ENCODE peak calls at places on chromosomes 2 and 18, in ten cellular contexts. T, J, D, E, U, H, G, C, S and M are unnamed samples. For H3K4me1, the result is how much of the 10 kb centered on the place peaks cover.

GRCh38 chr2:37168217-37168981 is 11.6 kb upstream of the EIF2AK2 start:
- DNase-seq in U (no peak), G (no peak), H (no peak), T (no peak), D (no peak), S (peak), C (peak), J (no peak), E (no peak), M (peak)

GRCh38 chr2:37768491-37768925 is 97.1 kb upstream of the CDC42EP3 start:
- DNase-seq in U (no peak), E (no peak), J (no peak), G (no peak), T (no peak), D (no peak), C (peak), H (no peak), S (no peak), M (no peak)

GRCh38 chr18:56831988-56832387 is 180.8 kb downstream of the WDR7 start:
- DNase-seq in C (no peak), J (no peak), E (no peak), H (no peak), T (no peak), D (peak), S (no peak), U (no peak), G (no peak), M (no peak)

GRCh38 chr2:207873794-207874193 is 104.1 kb upstream of the FZD5 start:
- DNase-seq in C (no peak), J (no peak), D (no peak), S (no peak), H (no peak), U (no peak), T (no peak), G (no peak), E (no peak), M (no peak)

GRCh38 chr2:199019898-199020507 is 437.7 kb downstream of the SATB2 start:
- DNase-seq in E (no peak), C (peak), T (no peak), G (no peak), U (no peak), D (peak), H (no peak), S (no peak), J (no peak), M (no peak)

GRCh38 chr2:197705912-197706838 is 1.0 kb downstream of the MARS2 start:
- DNase-seq in S (no peak), E (peak), J (peak), H (no peak), U (peak), G (no peak), T (no peak), D (no peak), C (peak), M (no peak)

GRCh38 chr2:231617059-231617926 is 24.6 kb downstream of the TEX44 start:
- DNase-seq in S (no peak), C (no peak), J (no peak), E (no peak), U (no peak), H (peak), G (no peak), T (no peak), D (no peak), M (no peak)

GRCh38 chr2:135494503-135494902 is 36.5 kb downstream of the ZRANB3 start:
- DNase-seq in G (no peak), S (no peak), J (no peak), D (no peak), E (no peak), H (no peak), C (no peak), T (no peak), U (no peak), M (no peak)

GRCh38 chr2:203492965-203493364 is 42.1 kb downstream of the RAPH1 start:
- DNase-seq in C (no peak), S (no peak), D (no peak), U (no peak), T (no peak), G (no peak), H (no peak), J (no peak), E (no peak), M (no peak)

GRCh38 chr2:60964651-60965513 is 52.6 kb upstream of the PEX13 start:
- DNase-seq in U (no peak), H (no peak), T (no peak), D (no peak), E (no peak), J (no peak), C (no peak), S (peak), G (no peak), M (no peak)

GRCh38 chr2:219459460-219460311 is 25.0 kb downstream of the SPEG start:
- DNase-seq in U (peak), E (peak), C (peak), H (peak), S (no peak), G (peak), J (peak), D (no peak), T (peak), M (peak)

GRCh38 chr2:11746807-11747459 is 501 bp downstream of the LPIN1 start:
- DNase-seq in H (no peak), E (no peak), J (no peak), C (peak), T (no peak), U (no peak), G (no peak), S (no peak), D (no peak), M (peak)

GRCh38 chr2:202307690-202308089 is 42.1 kb downstream of the NOP58 start:
- DNase-seq in G (no peak), J (no peak), U (no peak), D (no peak), C (no peak), E (no peak), S (no peak), T (no peak), H (no peak), M (no peak)

GRCh38 chr18:32289480-32290075 is 99.7 kb downstream of the MEP1B start:
- DNase-seq in G (no peak), U (no peak), C (peak), T (no peak), S (peak), J (no peak), E (no peak), H (no peak), D (peak), M (peak)

GRCh38 chr2:176092270-176093144 is at the start of gene HOXD13:
- DNase-seq in S (no peak), E (no peak), G (no peak), U (no peak), J (no peak), C (no peak), D (no peak), T (no peak), H (no peak), M (peak)

GRCh38 chr2:193847140-193847539 is 1652.4 kb upstream of the TMEFF2 start:
- DNase-seq in C (no peak), E (no peak), S (no peak), U (no peak), G (no peak), H (no peak), T (no peak), D (no peak), J (no peak), M (no peak)

GRCh38 chr2:9752441-9753275 is 90.6 kb upstream of the TAF1B start:
- DNase-seq in D (no peak), J (no peak), T (no peak), U (no peak), S (no peak), E (no peak), G (no peak), C (peak), H (no peak), M (no peak)

GRCh38 chr2:68806511-68807109 is 64.6 kb downstream of the BMP10 start:
- DNase-seq in D (no peak), U (no peak), T (peak), H (no peak), C (no peak), S (no peak), G (no peak), E (no peak), J (no peak), M (no peak)

GRCh38 chr2:38602136-38602731 is 494 bp downstream of the HNRNPLL start:
- DNase-seq in H (peak), E (peak), C (no peak), U (peak), T (peak), G (peak), S (peak), D (no peak), J (peak), M (peak)

DNA sequence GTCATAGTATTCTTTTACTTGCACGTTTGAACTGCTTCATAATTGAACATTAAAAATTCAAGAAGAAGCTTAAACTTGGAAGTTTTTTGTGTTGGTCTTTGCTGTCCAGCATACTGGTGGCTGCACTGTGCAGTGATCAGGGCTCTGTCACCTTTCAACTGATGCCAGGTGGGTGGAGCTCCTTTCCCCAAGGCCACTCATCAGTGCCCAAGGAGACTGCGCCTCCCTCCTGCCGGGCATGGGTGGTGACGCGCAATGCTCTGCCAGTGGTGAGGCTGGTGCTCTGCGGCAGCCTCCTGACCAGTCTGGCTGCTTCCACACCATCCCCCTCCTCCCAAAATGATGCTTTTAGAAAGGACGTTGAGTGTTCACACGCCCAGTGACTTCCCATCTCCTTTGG is 16.0 kb upstream of the LDLRAD4 start:
- DNase-seq in H (no peak), D (no peak), G (no peak), C (no peak), T (no peak), S (no peak), J (no peak), E (no peak), U (no peak), M (no peak)
- H3K4me1 ChIP-seq in H (under half), D (under half), G (under half), C (under half), T (under half), S (under half), J (under half), E (under half), U (under half), M (under half)

DNA sequence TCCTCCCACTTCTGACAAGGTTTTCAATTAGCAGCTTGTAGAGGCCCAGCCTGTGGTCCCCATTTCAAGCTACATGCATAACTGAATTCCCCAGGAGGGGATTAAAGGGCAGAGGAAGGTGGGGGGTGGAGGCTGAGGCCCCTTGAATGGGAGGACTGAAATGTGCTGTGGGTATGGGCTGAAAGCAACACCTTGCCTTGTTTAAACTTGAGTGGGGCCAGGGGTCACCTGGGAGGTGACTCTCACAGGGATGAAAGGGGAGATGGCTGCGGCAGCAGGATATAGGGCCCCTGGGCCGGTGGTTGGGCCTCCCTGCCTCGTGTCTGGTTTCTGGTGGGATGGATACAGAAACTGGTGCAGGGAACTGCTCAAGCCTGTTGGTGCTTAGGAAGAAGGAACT is 225.9 kb upstream of the SPRED2 start:
- DNase-seq in G (no peak), S (no peak), C (no peak), D (no peak), J (no peak), H (no peak), T (no peak), U (no peak), E (no peak), M (no peak)
- H3K4me1 ChIP-seq in G (under half), S (under half), C (under half), D (under half), J (under half), H (under half), T (under half), U (under half), E (under half), M (under half)

DNA sequence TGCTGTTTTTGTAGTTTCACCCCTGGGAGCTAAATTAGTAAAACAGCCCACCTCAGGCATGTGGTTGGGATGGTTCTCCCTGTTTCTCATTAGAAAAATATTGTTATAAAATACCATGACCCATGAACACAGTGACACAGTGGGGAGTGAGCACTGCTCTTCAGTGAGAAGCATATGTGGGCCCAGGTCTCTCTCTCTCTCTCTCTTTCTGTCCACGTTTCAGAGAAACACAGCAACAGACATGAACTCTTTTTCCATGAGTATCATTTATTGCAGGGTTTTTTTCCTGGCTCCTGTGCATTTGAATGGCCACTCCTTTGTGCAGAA is 41.3 kb downstream of the CYRIA start:
- DNase-seq in E (no peak), D (no peak), H (no peak), U (no peak), C (no peak), T (no peak), J (no peak), S (no peak), G (no peak), M (no peak)
- H3K4me1 ChIP-seq in E (under half), D (under half), H (under half), U (half or more), C (under half), T (under half), J (half or more), S (under half), G (half or more), M (under half)

DNA sequence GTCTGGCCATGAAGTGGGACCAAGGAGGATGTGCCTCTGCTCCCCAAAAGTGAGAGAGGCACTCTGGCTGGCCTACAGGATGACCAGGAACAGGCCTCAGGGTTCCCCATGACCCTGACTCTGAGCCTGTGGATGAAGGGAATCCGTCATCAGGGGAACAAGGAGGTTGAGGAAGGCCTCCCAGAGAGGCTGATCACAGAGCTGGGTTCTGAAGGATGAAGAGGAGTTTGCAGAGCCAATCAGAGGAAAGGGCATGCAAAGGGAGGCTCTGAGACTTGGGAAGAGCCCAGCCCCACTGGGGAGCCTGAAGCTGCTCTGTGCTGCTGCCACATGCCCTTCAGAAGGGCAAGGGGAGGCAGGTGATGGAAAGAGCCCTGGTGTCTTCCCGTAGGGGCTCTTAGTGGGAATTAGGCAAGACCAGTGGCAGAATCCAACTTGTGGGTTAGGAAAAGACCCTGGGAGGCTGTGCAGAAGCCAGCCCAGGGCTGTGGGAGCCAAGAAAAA is 141.3 kb upstream of the ID2 start:
- DNase-seq in E (no peak), G (no peak), C (no peak), H (no peak), T (no peak), D (no peak), J (no peak), S (no peak), U (no peak), M (no peak)
- H3K4me1 ChIP-seq in E (under half), G (half or more), C (under half), H (under half), T (under half), D (under half), J (half or more), S (half or more), U (half or more), M (under half)

DNA sequence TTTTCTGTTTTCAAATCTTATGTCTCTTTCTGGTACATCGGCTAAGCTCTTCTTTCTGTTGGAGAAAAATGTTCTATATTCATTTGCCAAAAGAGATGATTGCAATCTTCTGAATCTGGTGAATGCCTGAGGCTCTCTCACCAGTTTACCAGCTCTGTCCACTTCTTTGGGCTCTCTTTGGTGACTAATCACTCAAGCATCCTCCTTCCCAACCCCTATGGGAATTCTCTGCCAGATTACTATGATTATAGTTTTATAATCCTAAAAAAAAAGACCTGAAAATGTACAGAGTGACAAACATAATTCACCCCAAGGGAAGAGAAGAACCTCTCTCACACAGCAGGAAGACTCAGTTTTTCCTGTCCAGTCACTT is 187.3 kb downstream of the CAMKMT start:
- DNase-seq in S (no peak), D (no peak), H (no peak), C (no peak), J (no peak), T (no peak), G (no peak), E (no peak), U (no peak), M (peak)
- H3K4me1 ChIP-seq in S (under half), D (under half), H (under half), C (under half), J (under half), T (under half), G (under half), E (under half), U (under half), M (under half)

GRCh38 chr2:173058097-173058496 is 17.5 kb upstream of the MAP3K20 start:
- DNase-seq in D (no peak), E (no peak), H (no peak), C (no peak), G (no peak), U (no peak), S (no peak), J (no peak), T (no peak), M (no peak)

GRCh38 chr2:173053043-173053699 is 22.5 kb upstream of the MAP3K20 start:
- DNase-seq in T (no peak), S (no peak), J (no peak), H (no peak), D (no peak), U (no peak), G (no peak), E (no peak), C (peak), M (peak)

GRCh38 chr2:173051463-173051862 is 24.2 kb upstream of the MAP3K20 start:
- DNase-seq in S (no peak), E (no peak), C (no peak), D (no peak), H (no peak), U (no peak), G (no peak), T (no peak), J (no peak), M (no peak)

GRCh38 chr2:173056705-173057368 is 18.8 kb upstream of the MAP3K20 start:
- DNase-seq in C (no peak), H (no peak), S (no peak), D (no peak), T (no peak), J (no peak), E (no peak), U (no peak), G (no peak), M (no peak)

GRCh38 chr2:173054466-173054865 is 21.2 kb upstream of the MAP3K20 start:
- DNase-seq in E (no peak), J (no peak), D (no peak), C (peak), T (no peak), H (no peak), U (no peak), G (no peak), S (no peak), M (no peak)
- H3K4me1 ChIP-seq in E (under half), J (under half), D (under half), C (under half), T (under half), H (under half), U (under half), G (under half), S (under half), M (under half)

GRCh38 chr2:85852979-85853498 is 35.8 kb downstream of the ST3GAL5 start:
- DNase-seq in J (no peak), D (no peak), S (peak), H (peak), U (peak), G (peak), C (no peak), E (peak), T (no peak), M (no peak)
- H3K4me1 ChIP-seq in J (half or more), D (under half), S (half or more), H (under half), U (under half), G (under half), C (under half), E (under half), T (under half), M (under half)